ENCODE peak calls at places on chromosomes 12 and 14, in nine cellular contexts. One of them, this sample, is unnamed.
A peak's percentile ranks its signal among the peaks of the same experiment; 100 is the strongest.

GRCh38 chr12:27213304-27213703 is 30.8 kb upstream of the STK38L start:
- DNase-seq in suprapubic skin: no peak
- DNase-seq in aorta: no peak
- DNase-seq in thyroid gland: no peak
- DNase-seq in tibial nerve: no peak
- DNase-seq in ovary: no peak
- DNase-seq in uterus: no peak
- DNase-seq in right lobe of liver: no peak
- DNase-seq in psoas muscle: no peak
- DNase-seq in this sample: no peak

GRCh38 chr12:101745481-101745880 is 6.2 kb upstream of the SYCP3 start:
- DNase-seq in uterus: no peak
- DNase-seq in right lobe of liver: no peak
- DNase-seq in ovary: no peak
- DNase-seq in tibial nerve: no peak
- DNase-seq in aorta: no peak
- DNase-seq in suprapubic skin: no peak
- DNase-seq in thyroid gland: no peak
- DNase-seq in psoas muscle: no peak
- DNase-seq in this sample: no peak

GRCh38 chr12:18752280-18752920 is 14.5 kb downstream of the CAPZA3 start:
- DNase-seq in psoas muscle: no peak
- DNase-seq in aorta: no peak
- DNase-seq in suprapubic skin: no peak
- DNase-seq in right lobe of liver: no peak
- DNase-seq in uterus: peak; percentile 22
- DNase-seq in ovary: no peak
- DNase-seq in thyroid gland: no peak
- DNase-seq in tibial nerve: no peak
- DNase-seq in this sample: no peak

GRCh38 chr12:57576613-57577160 is 14.3 kb upstream of the PIP4K2C start:
- DNase-seq in ovary: no peak
- DNase-seq in uterus: no peak
- DNase-seq in tibial nerve: no peak
- DNase-seq in thyroid gland: no peak
- DNase-seq in suprapubic skin: no peak
- DNase-seq in right lobe of liver: no peak
- DNase-seq in aorta: no peak
- DNase-seq in psoas muscle: no peak
- DNase-seq in this sample: no peak

GRCh38 chr14:67485501-67486095 is 2.9 kb downstream of the TMEM229B start:
- DNase-seq in tibial nerve: no peak
- DNase-seq in ovary: no peak
- DNase-seq in right lobe of liver: no peak
- DNase-seq in thyroid gland: no peak
- DNase-seq in psoas muscle: no peak
- DNase-seq in suprapubic skin: no peak
- DNase-seq in aorta: no peak
- DNase-seq in uterus: no peak
- DNase-seq in this sample: no peak

GRCh38 chr12:117085318-117085947 is 13.8 kb downstream of the TESC start:
- DNase-seq in tibial nerve: no peak
- DNase-seq in suprapubic skin: no peak
- DNase-seq in uterus: no peak
- DNase-seq in aorta: peak; percentile 57
- DNase-seq in ovary: no peak
- DNase-seq in thyroid gland: no peak
- DNase-seq in right lobe of liver: no peak
- DNase-seq in psoas muscle: no peak
- DNase-seq in this sample: no peak

GRCh38 chr12:94534761-94535613 is 75.3 kb upstream of the CEP83 start:
- DNase-seq in tibial nerve: no peak
- DNase-seq in aorta: no peak
- DNase-seq in thyroid gland: no peak
- DNase-seq in uterus: no peak
- DNase-seq in psoas muscle: no peak
- DNase-seq in right lobe of liver: no peak
- DNase-seq in ovary: no peak
- DNase-seq in suprapubic skin: no peak
- DNase-seq in this sample: no peak

GRCh38 chr12:49548481-49548821 is 9.6 kb downstream of the KCNH3 start:
- DNase-seq in psoas muscle: no peak
- DNase-seq in thyroid gland: no peak
- DNase-seq in uterus: no peak
- DNase-seq in ovary: no peak
- DNase-seq in suprapubic skin: no peak
- DNase-seq in tibial nerve: no peak
- DNase-seq in aorta: no peak
- DNase-seq in right lobe of liver: no peak
- DNase-seq in this sample: no peak

GRCh38 chr12:39272934-39273770 is 169.8 kb downstream of the KIF21A start:
- DNase-seq in psoas muscle: no peak
- DNase-seq in ovary: no peak
- DNase-seq in aorta: no peak
- DNase-seq in thyroid gland: peak; percentile 24
- DNase-seq in uterus: no peak
- DNase-seq in right lobe of liver: no peak
- DNase-seq in tibial nerve: peak; percentile 31
- DNase-seq in suprapubic skin: no peak
- DNase-seq in this sample: no peak

GRCh38 chr14:58796636-58797429 is 159.1 kb downstream of the DACT1 start:
- DNase-seq in thyroid gland: peak; percentile 33
- DNase-seq in right lobe of liver: no peak
- DNase-seq in psoas muscle: no peak
- DNase-seq in aorta: no peak
- DNase-seq in tibial nerve: no peak
- DNase-seq in ovary: no peak
- DNase-seq in suprapubic skin: no peak
- DNase-seq in uterus: no peak
- DNase-seq in this sample: no peak

DNA sequence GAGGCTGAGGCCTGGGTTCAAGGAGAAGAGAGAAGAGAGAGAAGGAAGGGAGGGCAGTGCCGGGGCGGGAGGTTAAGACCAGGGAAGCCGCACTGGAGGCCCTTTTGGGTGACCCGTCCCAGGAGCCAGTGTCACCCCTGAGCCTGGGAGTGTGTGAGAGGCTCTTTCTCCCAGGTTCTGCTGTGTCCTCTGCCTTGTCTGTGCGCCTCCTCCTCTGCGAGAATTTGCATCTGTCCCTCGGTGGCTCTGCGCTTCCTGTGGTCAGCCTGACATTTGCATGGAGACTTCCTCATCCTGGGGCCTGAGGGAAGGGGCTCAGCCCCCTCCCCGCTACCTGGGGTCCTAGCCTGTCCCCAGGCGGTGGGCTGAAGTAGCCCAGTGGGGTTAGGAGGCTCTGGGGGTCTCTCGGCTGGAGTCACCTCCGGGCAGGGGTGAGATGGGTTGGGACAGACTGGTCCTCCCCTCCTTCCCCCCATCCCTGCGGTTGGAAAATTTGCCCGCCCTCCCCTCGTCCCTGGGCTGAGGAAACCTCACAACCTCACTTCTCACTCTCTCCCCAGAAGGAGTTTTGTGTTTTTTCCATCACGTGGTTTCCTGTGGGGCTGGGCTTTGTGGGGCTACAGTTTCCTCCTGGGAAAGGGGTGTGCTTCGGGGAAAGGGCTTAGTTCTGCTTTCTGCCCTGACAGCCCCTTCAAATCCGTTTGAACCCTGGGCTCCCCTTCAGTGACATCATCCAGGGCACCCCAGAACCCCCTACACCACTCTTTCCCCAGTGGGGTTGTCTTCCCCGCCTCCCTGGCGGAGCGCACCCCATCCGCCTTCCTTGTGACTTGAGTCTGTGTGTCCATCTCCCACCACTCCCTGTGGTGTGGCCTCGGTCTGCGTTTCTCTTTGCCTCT is 2.5 kb downstream of the PTPN6 start:
- DNase-seq in right lobe of liver: peak; percentile 77
- DNase-seq in aorta: peak; percentile 86
- DNase-seq in psoas muscle: peak; percentile 66
- DNase-seq in suprapubic skin: peak; percentile 79
- DNase-seq in uterus: no peak
- DNase-seq in thyroid gland: no peak
- DNase-seq in ovary: no peak
- DNase-seq in tibial nerve: peak; percentile 76
- DNase-seq in this sample: no peak
- H3K27ac ChIP-seq in right lobe of liver: peak overlapping the region; percentile 77
- H3K27ac ChIP-seq in aorta: no peak overlapping the region
- H3K27ac ChIP-seq in psoas muscle: no peak overlapping the region
- H3K27ac ChIP-seq in suprapubic skin: peak overlapping the region; percentile 55
- H3K27ac ChIP-seq in uterus: no peak overlapping the region
- H3K27ac ChIP-seq in thyroid gland: no peak overlapping the region
- H3K27ac ChIP-seq in ovary: no peak overlapping the region
- H3K27ac ChIP-seq in tibial nerve: peak overlapping the region; percentile 53
- H3K27ac ChIP-seq in this sample: peak overlapping the region; percentile 31

DNA sequence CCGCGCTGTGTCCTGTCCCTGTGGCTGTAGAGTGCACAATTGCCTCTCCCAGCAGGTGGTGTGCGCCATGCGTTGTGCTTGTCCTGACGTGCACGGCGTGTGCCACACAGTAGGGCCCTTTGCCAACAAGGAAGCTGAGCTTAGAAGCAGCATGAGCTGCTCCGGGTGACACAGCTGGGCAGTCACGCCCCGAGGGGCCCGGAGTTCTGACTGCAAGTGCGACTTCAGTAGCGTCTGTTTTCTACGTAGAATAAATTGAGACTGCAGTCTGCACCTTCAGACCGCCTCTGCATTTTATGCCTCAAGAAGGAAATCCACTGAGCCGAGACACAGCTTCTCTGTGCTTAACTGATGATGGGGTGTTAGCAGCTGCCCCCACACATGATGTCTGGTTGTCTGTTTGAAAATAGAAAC is 81.6 kb downstream of the ADGRD1 start:
- DNase-seq in tibial nerve: no peak
- DNase-seq in uterus: no peak
- DNase-seq in aorta: no peak
- DNase-seq in suprapubic skin: no peak
- DNase-seq in right lobe of liver: no peak
- DNase-seq in psoas muscle: no peak
- DNase-seq in thyroid gland: peak; percentile 56
- DNase-seq in ovary: no peak
- DNase-seq in this sample: no peak
- H3K4me3 ChIP-seq in tibial nerve: no peak overlapping the region
- H3K4me3 ChIP-seq in uterus: no peak overlapping the region
- H3K4me3 ChIP-seq in aorta: no peak overlapping the region
- H3K4me3 ChIP-seq in suprapubic skin: no peak overlapping the region
- H3K4me3 ChIP-seq in right lobe of liver: no peak overlapping the region
- H3K4me3 ChIP-seq in psoas muscle: no peak overlapping the region
- H3K4me3 ChIP-seq in thyroid gland: no peak overlapping the region
- H3K4me3 ChIP-seq in ovary: no peak overlapping the region
- H3K4me3 ChIP-seq in this sample: no peak overlapping the region

GRCh38 chr14:34930591-34931069 is 52.2 kb upstream of the SRP54 start:
- DNase-seq in aorta: no peak
- DNase-seq in thyroid gland: no peak
- DNase-seq in psoas muscle: no peak
- DNase-seq in uterus: no peak
- DNase-seq in right lobe of liver: no peak
- DNase-seq in ovary: no peak
- DNase-seq in suprapubic skin: no peak
- DNase-seq in tibial nerve: no peak
- DNase-seq in this sample: no peak
- H3K27ac ChIP-seq in aorta: no peak overlapping the region
- H3K27ac ChIP-seq in thyroid gland: no peak overlapping the region
- H3K27ac ChIP-seq in psoas muscle: no peak overlapping the region
- H3K27ac ChIP-seq in uterus: no peak overlapping the region
- H3K27ac ChIP-seq in right lobe of liver: peak overlapping the region; percentile 19
- H3K27ac ChIP-seq in ovary: no peak overlapping the region
- H3K27ac ChIP-seq in suprapubic skin: peak overlapping the region; percentile 14
- H3K27ac ChIP-seq in tibial nerve: no peak overlapping the region
- H3K27ac ChIP-seq in this sample: no peak overlapping the region

GRCh38 chr14:52003324-52003723 is 14.0 kb downstream of the RTRAF start:
- DNase-seq in thyroid gland: no peak
- DNase-seq in suprapubic skin: no peak
- DNase-seq in tibial nerve: no peak
- DNase-seq in aorta: no peak
- DNase-seq in right lobe of liver: no peak
- DNase-seq in ovary: no peak
- DNase-seq in uterus: no peak
- DNase-seq in psoas muscle: no peak
- DNase-seq in this sample: no peak
- H3K4me3 ChIP-seq in thyroid gland: no peak overlapping the region
- H3K4me3 ChIP-seq in suprapubic skin: no peak overlapping the region
- H3K4me3 ChIP-seq in tibial nerve: no peak overlapping the region
- H3K4me3 ChIP-seq in aorta: no peak overlapping the region
- H3K4me3 ChIP-seq in right lobe of liver: no peak overlapping the region
- H3K4me3 ChIP-seq in ovary: no peak overlapping the region
- H3K4me3 ChIP-seq in uterus: no peak overlapping the region
- H3K4me3 ChIP-seq in psoas muscle: no peak overlapping the region
- H3K4me3 ChIP-seq in this sample: no peak overlapping the region

GRCh38 chr14:82412545-82412944 is 878.9 kb upstream of the SEL1L start:
- DNase-seq in psoas muscle: no peak
- DNase-seq in suprapubic skin: no peak
- DNase-seq in ovary: no peak
- DNase-seq in tibial nerve: no peak
- DNase-seq in uterus: no peak
- DNase-seq in thyroid gland: no peak
- DNase-seq in aorta: no peak
- DNase-seq in right lobe of liver: no peak
- DNase-seq in this sample: no peak

GRCh38 chr14:82410064-82410463 is 876.4 kb upstream of the SEL1L start:
- DNase-seq in uterus: no peak
- DNase-seq in suprapubic skin: no peak
- DNase-seq in aorta: no peak
- DNase-seq in ovary: no peak
- DNase-seq in tibial nerve: no peak
- DNase-seq in psoas muscle: no peak
- DNase-seq in thyroid gland: no peak
- DNase-seq in right lobe of liver: no peak
- DNase-seq in this sample: no peak

GRCh38 chr14:82414853-82415539 is 881.3 kb upstream of the SEL1L start:
- DNase-seq in suprapubic skin: no peak
- DNase-seq in thyroid gland: no peak
- DNase-seq in right lobe of liver: no peak
- DNase-seq in ovary: no peak
- DNase-seq in aorta: no peak
- DNase-seq in tibial nerve: no peak
- DNase-seq in psoas muscle: no peak
- DNase-seq in uterus: no peak
- DNase-seq in this sample: no peak

DNA sequence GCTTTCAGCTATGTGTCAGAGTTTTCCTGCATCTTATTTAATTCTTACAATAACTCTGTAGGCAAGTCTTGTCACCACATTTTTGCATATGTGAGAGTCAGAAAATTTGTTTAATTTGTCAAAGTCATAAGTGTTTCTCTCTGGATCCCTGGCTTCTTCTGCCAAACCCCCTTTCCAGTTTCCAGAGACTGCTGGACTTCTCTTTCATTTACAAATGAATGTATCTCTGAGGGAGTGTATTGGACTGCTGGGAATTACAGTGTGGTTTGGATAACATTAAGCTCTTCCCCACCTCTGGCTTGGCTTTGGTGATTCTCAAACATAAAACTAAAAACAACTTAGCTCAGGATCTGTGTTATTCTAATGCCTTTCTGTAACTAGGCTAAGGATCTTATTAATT is 877.7 kb upstream of the SEL1L start:
- DNase-seq in thyroid gland: no peak
- DNase-seq in tibial nerve: no peak
- DNase-seq in aorta: no peak
- DNase-seq in psoas muscle: no peak
- DNase-seq in suprapubic skin: no peak
- DNase-seq in right lobe of liver: no peak
- DNase-seq in uterus: no peak
- DNase-seq in ovary: no peak
- DNase-seq in this sample: no peak
- H3K27ac ChIP-seq in thyroid gland: no peak overlapping the region
- H3K27ac ChIP-seq in tibial nerve: no peak overlapping the region
- H3K27ac ChIP-seq in aorta: no peak overlapping the region
- H3K27ac ChIP-seq in psoas muscle: no peak overlapping the region
- H3K27ac ChIP-seq in suprapubic skin: no peak overlapping the region
- H3K27ac ChIP-seq in right lobe of liver: no peak overlapping the region
- H3K27ac ChIP-seq in uterus: no peak overlapping the region
- H3K27ac ChIP-seq in ovary: no peak overlapping the region
- H3K27ac ChIP-seq in this sample: no peak overlapping the region

This sample was measured in right atrium auricular region.